ENCODE peak calls at places on chromosomes 5 and 9, in ten cellular contexts. M is WERI-Rb-1, P is RWPE2, Y is GM20000, C is heart left ventricle, J is fibroblast of pulmonary artery, D is A549, E is AG04450, G is HepG2, U is HCT116. R is an unnamed sample.

GRCh38 chr5:32600057-32600622 is 14.8 kb downstream of the SUB1 start:
- DNase-seq in J (peak), U (no peak), G (no peak), P (no peak), E (peak), Y (no peak), D (no peak), C (peak), M (no peak), R (no peak)

GRCh38 chr5:1010641-1011046 is 2.0 kb downstream of the NKD2 start:
- DNase-seq in U (no peak), G (no peak), C (no peak), J (no peak), D (no peak), E (no peak), P (no peak), M (peak), Y (no peak), R (no peak)

GRCh38 chr9:92463989-92464388 is 18.3 kb downstream of the ASPN start:
- DNase-seq in C (no peak), G (no peak), E (peak), P (no peak), J (peak), U (no peak), D (peak), Y (no peak), M (no peak), R (no peak)

GRCh38 chr9:624935-625505 is 216.5 kb upstream of the DMRT1 start:
- DNase-seq in M (no peak), G (no peak), P (no peak), E (no peak), D (no peak), J (peak), Y (no peak), C (no peak), U (no peak), R (no peak)

GRCh38 chr9:127942152-127943010 is 4.7 kb upstream of the DPM2 start:
- DNase-seq in E (no peak), U (no peak), G (peak), Y (peak), C (peak), J (peak), P (no peak), D (peak), M (peak), R (peak)

GRCh38 chr9:79020266-79020665 is 551.5 kb upstream of the TLE4 start:
- DNase-seq in M (no peak), J (no peak), P (no peak), E (no peak), C (no peak), Y (no peak), D (no peak), G (no peak), U (no peak), R (no peak)

GRCh38 chr5:156093024-156093423 is 233.9 kb upstream of the SGCD start:
- DNase-seq in U (no peak), Y (no peak), E (no peak), D (no peak), G (no peak), J (no peak), C (no peak), M (no peak), P (no peak), R (no peak)

GRCh38 chr9:3290231-3290840 is 235.5 kb downstream of the RFX3 start:
- DNase-seq in P (no peak), U (no peak), Y (no peak), J (no peak), E (no peak), C (no peak), G (no peak), D (no peak), M (no peak), R (no peak)

GRCh38 chr5:92969781-92970237 is 611.2 kb downstream of the NR2F1-AS1 start:
- DNase-seq in D (peak), C (no peak), J (peak), E (no peak), G (peak), Y (no peak), M (no peak), P (no peak), U (no peak), R (no peak)

GRCh38 chr5:65808818-65809217 is 86.8 kb downstream of the NLN start:
- DNase-seq in J (peak), D (peak), G (no peak), P (no peak), C (no peak), M (no peak), Y (no peak), U (peak), E (no peak), R (no peak)

GRCh38 chr5:112210430-112211005 is 208.6 kb downstream of the EPB41L4A start:
- DNase-seq in D (peak), C (peak), J (peak), E (no peak), G (peak), M (peak), U (peak), Y (no peak), P (no peak), R (no peak)
- TF ChIP-seq CTCF in D (peak), C (peak), J (peak), E (peak), G (peak), M (peak), U (peak), Y (no peak), P (peak), R (no peak)

GRCh38 chr5:16877267-16877935 is 58.7 kb downstream of the MYO10 start:
- DNase-seq in G (no peak), E (no peak), J (no peak), Y (no peak), M (no peak), P (no peak), D (no peak), C (no peak), U (no peak), R (no peak)

GRCh38 chr5:16881253-16881652 is 54.8 kb downstream of the MYO10 start:
- DNase-seq in C (no peak), U (no peak), E (no peak), J (no peak), M (no peak), P (no peak), D (no peak), G (peak), Y (no peak), R (no peak)

GRCh38 chr5:16879191-16879590 is 56.9 kb downstream of the MYO10 start:
- DNase-seq in Y (no peak), U (no peak), G (no peak), M (no peak), C (no peak), E (no peak), D (no peak), P (no peak), J (no peak), R (no peak)

GRCh38 chr5:16879650-16880049 is 56.4 kb downstream of the MYO10 start:
- DNase-seq in D (no peak), M (no peak), G (no peak), J (no peak), E (no peak), P (no peak), Y (no peak), C (no peak), U (no peak), R (no peak)

GRCh38 chr5:16880547-16880946 is 55.5 kb downstream of the MYO10 start:
- DNase-seq in E (no peak), D (no peak), M (no peak), J (no peak), Y (no peak), G (no peak), P (no peak), U (no peak), C (no peak), R (no peak)
- TF ChIP-seq CTCF in E (no peak), D (no peak), M (no peak), J (no peak), Y (no peak), G (no peak), P (no peak), U (no peak), C (no peak), R (no peak)

GRCh38 chr9:94772128-94772527 is 45.6 kb downstream of the AOPEP start:
- DNase-seq in D (no peak), G (no peak), M (no peak), Y (no peak), P (no peak), J (no peak), C (no peak), U (no peak), E (no peak), R (no peak)
- TF ChIP-seq CTCF in D (no peak), G (no peak), M (no peak), Y (no peak), P (no peak), J (no peak), C (no peak), U (no peak), E (no peak), R (no peak)

GRCh38 chr9:131348631-131349521 is 45.0 kb upstream of the PRRC2B start:
- DNase-seq in J (no peak), Y (no peak), U (no peak), M (peak), C (no peak), E (no peak), D (peak), P (no peak), G (no peak), R (no peak)
- TF ChIP-seq CTCF in J (peak), Y (no peak), U (peak), M (peak), C (no peak), E (peak), D (peak), P (peak), G (peak), R (no peak)

GRCh38 chr9:83405674-83406255 is 132.4 kb downstream of the FRMD3 start:
- DNase-seq in C (no peak), P (no peak), G (no peak), J (no peak), M (no peak), E (no peak), U (no peak), Y (no peak), D (no peak), R (no peak)
- TF ChIP-seq CTCF in C (peak), P (no peak), G (no peak), J (peak), M (no peak), E (no peak), U (no peak), Y (no peak), D (no peak), R (no peak)